ENCODE peak calls at places on chromosomes 2 and 18, in seven cellular contexts. E is SK-N-SH, O is K562, K is HepG2, N is GM12892, F is GM12878, C is H1. M is an unnamed sample.

GRCh38 chr2:100013892-100014677 is 128.3 kb downstream of the AFF3 start:
- DNase-seq in E (peak; percentile 58), O (peak; percentile 29), K (no peak), N (no peak), F (no peak), C (no peak), M (no peak)

GRCh38 chr2:152383702-152384101 is 48.7 kb downstream of the FMNL2 start:
- DNase-seq in E (no peak), O (no peak), K (no peak), N (no peak), F (no peak), C (no peak), M (no peak)

GRCh38 chr2:10721344-10722251 is at the start of gene ATP6V1C2:
- DNase-seq in E (peak; percentile 90), O (no peak), K (no peak), N (peak; percentile 74), F (no peak), C (peak; percentile 78), M (peak; percentile 70)

GRCh38 chr2:18245375-18245774 is 315.1 kb downstream of the RDH14 start:
- DNase-seq in E (no peak), O (no peak), K (no peak), N (no peak), F (no peak), C (no peak), M (no peak)

GRCh38 chr2:37877457-37878315 is 47.4 kb upstream of the RMDN2 start:
- DNase-seq in E (peak; percentile 75), O (peak; percentile 69), K (peak; percentile 62), N (no peak), F (no peak), C (no peak), M (no peak)

GRCh38 chr2:64945973-64946736 is 43.0 kb upstream of the SLC1A4 start:
- DNase-seq in E (no peak), O (no peak), K (no peak), N (peak; percentile 73), F (peak; percentile 79), C (no peak), M (peak; percentile 61)

GRCh38 chr2:169066817-169067356 is 2.5 kb upstream of the DHRS9 start:
- DNase-seq in E (no peak), O (no peak), K (no peak), N (no peak), F (no peak), C (no peak), M (no peak)

GRCh38 chr2:143937563-143938346 is 582.2 kb downstream of the ZEB2 start:
- DNase-seq in E (peak; percentile 64), O (no peak), K (no peak), N (no peak), F (no peak), C (no peak), M (no peak)

GRCh38 chr2:12498286-12498685 is 218.4 kb upstream of the TRIB2 start:
- DNase-seq in E (no peak), O (no peak), K (no peak), N (no peak), F (no peak), C (no peak), M (no peak)

GRCh38 chr2:234304945-234305344 is 191.9 kb downstream of the ARL4C start:
- DNase-seq in E (no peak), O (no peak), K (no peak), N (no peak), F (no peak), C (no peak), M (no peak)

GRCh38 chr2:95240556-95240955 is 33.2 kb downstream of the ZNF892 start:
- DNase-seq in E (no peak), O (no peak), K (no peak), N (no peak), F (no peak), C (no peak), M (no peak)

GRCh38 chr2:77578354-77578753 is 56.2 kb upstream of the LRRTM4 start:
- DNase-seq in E (no peak), O (no peak), K (no peak), N (no peak), F (no peak), C (no peak), M (no peak)

GRCh38 chr2:174750923-174751441 is 13.3 kb downstream of the CHRNA1 start:
- DNase-seq in E (no peak), O (no peak), K (no peak), N (no peak), F (peak; percentile 56), C (no peak), M (no peak)

GRCh38 chr2:45554764-45555163 is 56.3 kb downstream of the SRBD1 start:
- DNase-seq in E (no peak), O (peak; percentile 4), K (no peak), N (no peak), F (no peak), C (no peak), M (no peak)

GRCh38 chr2:1707771-1708351 is 36.5 kb downstream of the PXDN start:
- DNase-seq in E (peak; percentile 78), O (no peak), K (no peak), N (no peak), F (no peak), C (no peak), M (no peak)

GRCh38 chr2:1773883-1774282 is 29.6 kb upstream of the PXDN start:
- DNase-seq in E (no peak), O (no peak), K (no peak), N (no peak), F (no peak), C (no peak), M (no peak)

GRCh38 chr2:65300772-65301711 is 73.4 kb downstream of the ACTR2 start:
- DNase-seq in E (no peak), O (no peak), K (peak; percentile 96), N (peak; percentile 74), F (peak; percentile 61), C (no peak), M (peak; percentile 74)

GRCh38 chr18:62725896-62726295 is 10.6 kb downstream of the PHLPP1 start:
- DNase-seq in E (no peak), O (no peak), K (no peak), N (no peak), F (no peak), C (no peak), M (no peak)

DNA sequence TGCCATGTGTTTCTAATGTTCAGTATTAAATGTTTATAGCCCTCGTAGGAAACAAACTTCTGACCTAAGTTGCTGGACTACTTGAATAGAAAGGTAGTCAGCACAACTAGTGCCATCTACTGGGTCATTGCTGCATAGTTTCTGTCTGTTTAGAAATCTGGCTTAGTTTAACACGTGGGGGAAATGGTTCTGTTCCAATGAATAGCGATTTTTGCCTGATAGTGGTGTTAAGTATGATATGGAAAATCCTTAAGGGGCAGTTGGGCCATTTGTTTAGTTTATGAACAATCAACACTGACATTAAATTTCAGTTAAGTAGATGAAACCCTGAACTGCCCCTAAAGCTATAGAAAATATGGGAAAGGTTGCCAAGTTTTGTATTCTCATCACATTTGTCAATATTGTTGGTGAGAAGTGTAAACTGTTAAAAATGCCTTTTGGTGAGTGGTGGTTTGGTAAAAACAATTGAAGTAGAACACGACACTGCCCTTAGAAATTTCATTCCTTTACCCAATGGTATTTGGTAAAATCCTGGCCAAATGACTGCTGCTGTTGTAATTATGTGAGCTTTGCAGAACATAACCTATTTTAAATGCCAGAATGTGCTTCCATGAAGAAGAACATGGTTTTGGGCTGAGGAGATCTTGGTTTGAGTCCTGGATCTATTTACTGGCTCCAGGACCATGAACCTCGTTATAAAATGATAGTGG is 13.2 kb downstream of the NABP1 start:
- DNase-seq in E (peak; percentile 62), O (peak; percentile 75), K (peak; percentile 81), N (no peak), F (peak; percentile 59), C (no peak), M (peak; percentile 35)
- TF ChIP-seq TAF1 in E (no peak), O (no peak), K (no peak), N (no peak), F (no peak), C (no peak), M (no peak)

GRCh38 chr18:9135912-9136314 is 668 bp upstream of the ANKRD12 start:
- DNase-seq in E (no peak), O (peak; percentile 75), K (peak; percentile 28), N (peak; percentile 27), F (no peak), C (peak; percentile 89), M (peak; percentile 15)
- TF ChIP-seq POLR2AphosphoS5 in E (no peak), O (peak; percentile 13), K (peak; percentile 45), N (peak; percentile 39), F (peak; percentile 45), C (peak; percentile 66), M (peak; percentile 72)

GRCh38 chr2:222833410-222833809 is 27.4 kb upstream of the ACSL3 start:
- DNase-seq in E (no peak), O (no peak), K (no peak), N (no peak), F (no peak), C (no peak), M (no peak)

GRCh38 chr2:222840060-222840802 is 20.6 kb upstream of the ACSL3 start:
- DNase-seq in E (no peak), O (no peak), K (no peak), N (no peak), F (no peak), C (no peak), M (no peak)

GRCh38 chr2:222835823-222836151 is 25.0 kb upstream of the ACSL3 start:
- DNase-seq in E (no peak), O (no peak), K (no peak), N (no peak), F (no peak), C (no peak), M (no peak)

GRCh38 chr2:222837643-222838056 is 23.2 kb upstream of the ACSL3 start:
- DNase-seq in E (no peak), O (no peak), K (peak; percentile 63), N (no peak), F (no peak), C (no peak), M (no peak)

DNA sequence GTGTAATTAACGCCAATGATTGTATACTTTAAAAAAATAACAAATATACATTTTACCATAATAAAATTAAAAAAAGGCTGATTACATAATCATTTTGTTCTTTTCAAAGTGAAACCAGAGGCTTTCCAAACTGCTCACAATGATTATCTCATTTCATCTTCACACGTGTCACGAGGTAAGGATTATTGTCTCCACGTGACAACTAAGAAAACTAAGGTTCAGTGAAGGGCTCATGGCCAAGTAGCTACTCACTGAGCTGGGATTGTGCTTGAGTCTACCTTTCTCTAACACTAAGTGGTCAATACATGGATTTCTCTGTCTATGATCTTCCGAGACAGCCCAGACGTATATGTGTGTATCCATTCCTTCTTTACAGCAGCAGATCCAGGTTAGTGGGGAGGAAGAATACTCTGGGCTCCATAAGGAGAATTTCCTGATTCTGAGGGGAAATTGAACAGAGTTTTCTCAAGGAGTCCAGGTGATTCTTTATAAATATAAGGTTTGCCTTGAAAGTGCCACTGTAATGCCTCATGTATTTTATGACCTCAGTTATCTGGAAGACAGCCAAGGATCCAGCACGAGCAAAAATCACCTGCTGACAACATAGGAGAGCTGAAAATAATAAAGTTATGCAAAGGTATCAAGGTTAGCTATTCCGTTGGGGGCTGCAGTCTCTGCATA is 25.6 kb upstream of the ACSL3 start:
- DNase-seq in E (no peak), O (no peak), K (no peak), N (no peak), F (no peak), C (no peak), M (no peak)
- TF ChIP-seq TAF1 in E (no peak), O (no peak), K (no peak), N (no peak), F (no peak), C (no peak), M (no peak)

DNA sequence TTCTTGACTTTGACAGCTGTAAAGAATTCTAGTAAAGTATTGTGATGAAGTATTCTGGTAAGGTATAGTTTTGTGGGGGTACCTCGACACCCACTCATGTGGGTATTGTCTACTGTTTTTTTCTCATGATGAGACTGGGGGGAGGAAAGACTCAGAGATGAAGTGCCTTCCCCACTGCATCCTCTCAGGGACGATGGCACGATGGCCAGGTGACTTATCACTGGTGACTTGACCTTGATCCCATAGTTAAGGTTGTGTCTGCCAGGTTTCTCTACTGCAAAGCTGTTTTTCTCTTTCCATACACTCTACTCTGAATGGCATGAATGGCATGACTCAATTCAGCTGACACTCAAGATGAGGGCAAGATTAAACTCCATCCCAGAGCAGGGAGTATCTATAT is 936 bp upstream of the CCDC68 start:
- DNase-seq in E (no peak), O (no peak), K (no peak), N (no peak), F (no peak), C (no peak), M (no peak)
- TF ChIP-seq POLR2AphosphoS5 in E (no peak), O (no peak), K (no peak), N (no peak), F (no peak), C (no peak), M (no peak)